ENCODE peak calls at places on chromosome 5, in six cellular contexts. K is NCI-H774; X is lower leg skin; Y is activated T-cell treated with anti-CD3 and anti-CD28 coated beads, Interleukin-2, amount 50 U/mL, for 72 hours; R is activated CD8-positive, alpha-beta T cell treated with anti-CD3 and anti-CD28 coated beads, Interleukin-2, amount 10 ng/mL, durations not matched to agents 7 days and 5 days; G is GM13977. U is an unnamed sample.

GRCh38 chr5:107671742-107672211 is 1.0 kb upstream of the EFNA5 start:
- DNase-seq in K (peak), X (peak), Y (no peak), R (no peak), G (peak), U (no peak)

GRCh38 chr5:168415971-168416370 is 70.3 kb upstream of the RARS1 start:
- DNase-seq in K (no peak), X (no peak), Y (no peak), R (no peak), G (no peak), U (no peak)

GRCh38 chr5:39980056-39980455 is 555.3 kb upstream of the DAB2 start:
- DNase-seq in K (no peak), X (no peak), Y (no peak), R (no peak), G (no peak), U (no peak)

GRCh38 chr5:2007906-2008437 is 125.2 kb upstream of the IRX4 start:
- DNase-seq in K (no peak), X (peak), Y (no peak), R (no peak), G (no peak), U (no peak)

GRCh38 chr5:160894-161540 is 30.3 kb upstream of the LRRC14B start:
- DNase-seq in K (no peak), X (no peak), Y (no peak), R (no peak), G (no peak), U (no peak)

GRCh38 chr5:122153774-122154173 is 24.4 kb downstream of the ZNF474 start:
- DNase-seq in K (no peak), X (no peak), Y (no peak), R (no peak), G (no peak), U (no peak)

GRCh38 chr5:159880676-159881075 is 35.6 kb upstream of the ADRA1B start:
- DNase-seq in K (no peak), X (no peak), Y (no peak), R (no peak), G (no peak), U (no peak)

GRCh38 chr5:132495063-132495671 is 4.6 kb upstream of the IRF1 start:
- DNase-seq in K (no peak), X (peak), Y (peak), R (peak), G (no peak), U (no peak)

GRCh38 chr5:14424011-14424685 is 157.4 kb upstream of the OTULINL start:
- DNase-seq in K (no peak), X (no peak), Y (peak), R (peak), G (no peak), U (no peak)

GRCh38 chr5:39998518-39998917 is 573.7 kb upstream of the DAB2 start:
- DNase-seq in K (no peak), X (no peak), Y (no peak), R (no peak), G (no peak), U (no peak)

GRCh38 chr5:124436294-124436693 is 310.1 kb downstream of the ZNF608 start:
- DNase-seq in K (no peak), X (no peak), Y (no peak), R (no peak), G (no peak), U (no peak)

GRCh38 chr5:93953442-93953841 is 212.0 kb upstream of the POU5F2 start:
- DNase-seq in K (no peak), X (no peak), Y (no peak), R (no peak), G (no peak), U (no peak)

GRCh38 chr5:134554319-134555222 is 29.1 kb downstream of the JADE2 start:
- DNase-seq in K (no peak), X (no peak), Y (peak), R (no peak), G (peak), U (peak)

GRCh38 chr5:87588316-87588715 is 175.6 kb upstream of the CCNH start:
- DNase-seq in K (no peak), X (no peak), Y (no peak), R (no peak), G (no peak), U (no peak)

GRCh38 chr5:89034588-89034987 is 151.6 kb upstream of the MEF2C start:
- DNase-seq in K (no peak), X (no peak), Y (no peak), R (no peak), G (no peak), U (peak)

GRCh38 chr5:72539726-72540125 is 32.5 kb upstream of the ZNF366 start:
- DNase-seq in K (no peak), X (no peak), Y (no peak), R (no peak), G (no peak), U (no peak)

GRCh38 chr5:9947231-9947693 is 302.4 kb downstream of the ATPSCKMT start:
- DNase-seq in K (no peak), X (no peak), Y (no peak), R (no peak), G (no peak), U (no peak)

GRCh38 chr5:60354322-60354721 is 345.6 kb downstream of the DEPDC1B start:
- DNase-seq in K (no peak), X (no peak), Y (no peak), R (no peak), G (no peak), U (no peak)

GRCh38 chr5:148833925-148834324 is 7.5 kb downstream of the ADRB2 start:
- DNase-seq in K (no peak), X (no peak), Y (no peak), R (no peak), G (no peak), U (no peak)

GRCh38 chr5:102262688-102263087 is 33.4 kb downstream of the SLCO4C1 start:
- DNase-seq in K (no peak), X (no peak), Y (no peak), R (no peak), G (no peak), U (no peak)

GRCh38 chr5:10607666-10608442 is 44.0 kb downstream of the ANKRD33B start:
- DNase-seq in K (no peak), X (peak), Y (no peak), R (no peak), G (no peak), U (no peak)

GRCh38 chr5:91288517-91288916 is 94.6 kb downstream of the ARRDC3 start:
- DNase-seq in K (no peak), X (no peak), Y (no peak), R (no peak), G (no peak), U (no peak)

GRCh38 chr5:109455598-109456096 is 45.9 kb upstream of the PJA2 start:
- DNase-seq in K (peak), X (peak), Y (peak), R (no peak), G (peak), U (peak)

GRCh38 chr5:143290115-143290514 is 113.4 kb downstream of the NR3C1 start:
- DNase-seq in K (no peak), X (no peak), Y (no peak), R (no peak), G (no peak), U (no peak)

GRCh38 chr5:21844960-21845359 is 1008.2 kb downstream of the CDH12 start:
- DNase-seq in K (no peak), X (no peak), Y (no peak), R (no peak), G (no peak), U (no peak)

GRCh38 chr5:173410459-173411233 is 82.4 kb upstream of the STC2 start:
- DNase-seq in K (no peak), X (no peak), Y (no peak), R (no peak), G (no peak), U (no peak)

GRCh38 chr5:125059255-125060050 is 313.0 kb upstream of the ZNF608 start:
- DNase-seq in K (no peak), X (no peak), Y (no peak), R (no peak), G (no peak), U (no peak)

GRCh38 chr5:93593476-93594060 is 10.5 kb downstream of the NR2F1 start:
- DNase-seq in K (no peak), X (no peak), Y (no peak), R (no peak), G (no peak), U (no peak)

GRCh38 chr5:139638736-139639618 is 9.2 kb upstream of the CXXC5 start:
- DNase-seq in K (no peak), X (no peak), Y (no peak), R (peak), G (no peak), U (peak)

GRCh38 chr5:150227606-150228273 is 37.9 kb downstream of the SLC6A7 start:
- DNase-seq in K (no peak), X (no peak), Y (no peak), R (no peak), G (no peak), U (no peak)

GRCh38 chr5:116437922-116438578 is 136.6 kb downstream of the SEMA6A start:
- DNase-seq in K (no peak), X (no peak), Y (no peak), R (no peak), G (no peak), U (no peak)

GRCh38 chr5:6994097-6994496 is 280.9 kb downstream of the TENT4A start:
- DNase-seq in K (no peak), X (no peak), Y (no peak), R (no peak), G (no peak), U (no peak)

GRCh38 chr5:33685873-33686550 is 205.8 kb downstream of the ADAMTS12 start:
- DNase-seq in K (no peak), X (no peak), Y (no peak), R (no peak), G (no peak), U (no peak)

GRCh38 chr5:54538156-54538555 is 20.6 kb downstream of the SNX18 start:
- DNase-seq in K (no peak), X (no peak), Y (no peak), R (no peak), G (no peak), U (no peak)

GRCh38 chr5:125093776-125094175 is 347.3 kb upstream of the ZNF608 start:
- DNase-seq in K (no peak), X (no peak), Y (no peak), R (no peak), G (no peak), U (no peak)

GRCh38 chr5:1945606-1946005 is 62.9 kb upstream of the IRX4 start:
- DNase-seq in K (no peak), X (no peak), Y (no peak), R (no peak), G (no peak), U (no peak)

GRCh38 chr5:159912033-159912800 is 4.1 kb upstream of the ADRA1B start:
- DNase-seq in K (no peak), X (no peak), Y (no peak), R (no peak), G (no peak), U (no peak)